ENCODE peak calls at places on chromosome 4, in four cellular contexts. Q is H9, W is IMR-90, Z is neuronal stem cell. U is an unnamed sample.
A peak's percentile ranks its signal among the peaks of the same experiment; 100 is the strongest.

GRCh38 chr4:59247032-59247431 is 1953.1 kb upstream of the ADGRL3 start:
- DNase-seq in Q (no peak), W (no peak), Z (no peak), U (no peak)

GRCh38 chr4:43898836-43899235 is 549.8 kb downstream of the KCTD8 start:
- DNase-seq in Q (no peak), W (no peak), Z (no peak), U (no peak)

GRCh38 chr4:70511365-70511764 is 7.0 kb upstream of the AMTN start:
- DNase-seq in Q (no peak), W (no peak), Z (no peak), U (no peak)

GRCh38 chr4:176735300-176735699 is 57.4 kb downstream of the VEGFC start:
- DNase-seq in Q (no peak), W (peak; percentile 88), Z (no peak), U (no peak)

GRCh38 chr4:178083968-178084367 is 641.7 kb upstream of the AGA start:
- DNase-seq in Q (no peak), W (no peak), Z (no peak), U (no peak)

GRCh38 chr4:95830647-95831046 is 9.2 kb upstream of the PDHA2 start:
- DNase-seq in Q (no peak), W (no peak), Z (no peak), U (no peak)

GRCh38 chr4:85149656-85150055 is 183.2 kb upstream of the WDFY3 start:
- DNase-seq in Q (no peak), W (peak; percentile 4), Z (no peak), U (no peak)

GRCh38 chr4:129394635-129395034 is 298.7 kb downstream of the C4orf33 start:
- DNase-seq in Q (no peak), W (no peak), Z (no peak), U (no peak)

GRCh38 chr4:165327211-165328100 is at the start of gene MSMO1:
- DNase-seq in Q (peak; percentile 100), W (peak; percentile 99), Z (peak; percentile 97), U (peak; percentile 100)

GRCh38 chr4:1010522-1011021 is 854 bp upstream of the FGFRL1 start:
- DNase-seq in Q (peak; percentile 62), W (peak; percentile 68), Z (no peak), U (peak; percentile 59)

GRCh38 chr4:124105212-124105611 is 607.3 kb downstream of the ANKRD50 start:
- DNase-seq in Q (no peak), W (peak; percentile 22), Z (no peak), U (peak; percentile 7)

GRCh38 chr4:41814565-41814964 is 66.0 kb upstream of the PHOX2B start:
- DNase-seq in Q (peak; percentile 66), W (peak; percentile 21), Z (no peak), U (peak; percentile 70)

GRCh38 chr4:168981460-168981859 is 28.6 kb downstream of the CBR4 start:
- DNase-seq in Q (no peak), W (peak; percentile 60), Z (no peak), U (no peak)

GRCh38 chr4:67020079-67020807 is 525.1 kb downstream of the CENPC start:
- DNase-seq in Q (no peak), W (no peak), Z (no peak), U (peak; percentile 38)

GRCh38 chr4:126530996-126531585 is 1101.7 kb upstream of the INTU start:
- DNase-seq in Q (no peak), W (peak; percentile 2), Z (no peak), U (no peak)

GRCh38 chr4:83150563-83151330 is 36.2 kb upstream of the PLAC8 start:
- DNase-seq in Q (no peak), W (no peak), Z (no peak), U (no peak)

GRCh38 chr4:119103263-119103662 is 32.4 kb upstream of the MYOZ2 start:
- DNase-seq in Q (no peak), W (peak; percentile 99), Z (no peak), U (peak; percentile 98)

GRCh38 chr4:25993564-25994185 is 79.7 kb downstream of the SMIM20 start:
- DNase-seq in Q (peak; percentile 99), W (no peak), Z (peak; percentile 75), U (peak; percentile 100)

GRCh38 chr4:139986621-139987510 is 167.1 kb downstream of the MAML3 start:
- DNase-seq in Q (no peak), W (peak; percentile 28), Z (no peak), U (no peak)

GRCh38 chr4:39636786-39637185 is 1.9 kb downstream of the SMIM14 start:
- DNase-seq in Q (no peak), W (peak; percentile 31), Z (no peak), U (no peak)

GRCh38 chr4:7021930-7022658 is 21.1 kb upstream of the TADA2B start:
- DNase-seq in Q (no peak), W (peak; percentile 89), Z (no peak), U (no peak)

GRCh38 chr4:171538601-171539100 is 274.6 kb upstream of the GALNTL6 start:
- DNase-seq in Q (no peak), W (no peak), Z (no peak), U (no peak)

GRCh38 chr4:118352843-118353373 is at the start of gene PRSS12:
- DNase-seq in Q (peak; percentile 86), W (peak; percentile 75), Z (peak; percentile 77), U (peak; percentile 89)

GRCh38 chr4:176726803-176727202 is 65.9 kb downstream of the VEGFC start:
- DNase-seq in Q (no peak), W (peak; percentile 97), Z (no peak), U (no peak)

GRCh38 chr4:1012031-1012739 is 759 bp downstream of the FGFRL1 start:
- DNase-seq in Q (no peak), W (no peak), Z (no peak), U (peak; percentile 82)

GRCh38 chr4:26252349-26252748 is 68.5 kb upstream of the RBPJ start:
- DNase-seq in Q (no peak), W (no peak), Z (no peak), U (peak; percentile 20)

GRCh38 chr4:165410214-165410613 is 31.4 kb downstream of the CPE start:
- DNase-seq in Q (no peak), W (no peak), Z (no peak), U (no peak)

GRCh38 chr4:2637956-2638552 is 101.6 kb downstream of the FAM193A start:
- DNase-seq in Q (no peak), W (no peak), Z (no peak), U (no peak)

GRCh38 chr4:109465065-109465464 is 31.4 kb downstream of the SEC24B start:
- DNase-seq in Q (no peak), W (no peak), Z (no peak), U (no peak)

GRCh38 chr4:100340534-100341364 is 150.5 kb upstream of the DDIT4L start:
- DNase-seq in Q (no peak), W (peak; percentile 74), Z (no peak), U (no peak)

GRCh38 chr4:13641084-13641483 is 13.6 kb upstream of the BOD1L1 start:
- DNase-seq in Q (no peak), W (no peak), Z (no peak), U (no peak)

GRCh38 chr4:681736-682451 is 7.1 kb downstream of the SLC49A3 start:
- DNase-seq in Q (peak; percentile 70), W (no peak), Z (no peak), U (no peak)

GRCh38 chr4:86185659-86186058 is 174.2 kb downstream of the MAPK10 start:
- DNase-seq in Q (no peak), W (no peak), Z (no peak), U (no peak)

GRCh38 chr4:167587361-167587760 is 353.1 kb upstream of the SPOCK3 start:
- DNase-seq in Q (no peak), W (no peak), Z (no peak), U (no peak)

GRCh38 chr4:87734084-87734483 is 65.3 kb upstream of the IBSP start:
- DNase-seq in Q (no peak), W (no peak), Z (no peak), U (peak; percentile 8)

GRCh38 chr4:68283714-68284113 is 38.2 kb upstream of the TMPRSS11B start:
- DNase-seq in Q (no peak), W (no peak), Z (no peak), U (peak; percentile 78)

GRCh38 chr4:68288046-68288740 is 42.7 kb upstream of the TMPRSS11B start:
- DNase-seq in Q (no peak), W (no peak), Z (no peak), U (peak; percentile 46)

GRCh38 chr4:68278045-68278444 is 32.6 kb upstream of the TMPRSS11B start:
- DNase-seq in Q (no peak), W (no peak), Z (no peak), U (no peak)

DNA sequence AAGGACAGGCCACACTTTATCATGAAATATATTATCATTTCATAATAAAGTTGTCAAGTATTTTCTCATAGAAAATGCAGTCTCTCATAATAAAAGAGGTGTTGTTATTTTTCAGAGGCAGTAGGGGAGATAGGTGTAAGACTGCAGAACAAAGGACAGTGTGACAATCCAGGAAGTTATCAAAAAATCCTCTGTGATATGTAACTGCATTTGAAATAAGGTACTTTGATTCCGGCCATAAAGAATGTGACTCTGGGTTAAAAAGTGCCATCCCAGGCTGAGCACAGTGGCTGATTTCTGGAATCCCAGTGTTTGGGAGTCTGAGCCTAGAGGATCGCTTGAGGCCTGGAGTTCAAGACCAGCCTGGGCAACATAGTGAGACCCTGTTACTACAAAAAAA is 37.6 kb upstream of the TMPRSS11B start:
- DNase-seq in Q (no peak), W (no peak), Z (no peak), U (no peak)
- H2AK5ac ChIP-seq in Q (no peak overlapping the region), W (no peak overlapping the region), Z (no peak overlapping the region), U (no peak overlapping the region)

GRCh38 chr4:188661502-188661901 is 522.3 kb downstream of the TRIML1 start:
- DNase-seq in Q (no peak), W (peak; percentile 48), Z (no peak), U (no peak)

GRCh38 chr4:188660796-188661195 is 521.6 kb downstream of the TRIML1 start:
- DNase-seq in Q (no peak), W (no peak), Z (no peak), U (no peak)

GRCh38 chr4:188658958-188659522 is 519.8 kb downstream of the TRIML1 start:
- DNase-seq in Q (peak; percentile 76), W (no peak), Z (no peak), U (peak; percentile 21)

DNA sequence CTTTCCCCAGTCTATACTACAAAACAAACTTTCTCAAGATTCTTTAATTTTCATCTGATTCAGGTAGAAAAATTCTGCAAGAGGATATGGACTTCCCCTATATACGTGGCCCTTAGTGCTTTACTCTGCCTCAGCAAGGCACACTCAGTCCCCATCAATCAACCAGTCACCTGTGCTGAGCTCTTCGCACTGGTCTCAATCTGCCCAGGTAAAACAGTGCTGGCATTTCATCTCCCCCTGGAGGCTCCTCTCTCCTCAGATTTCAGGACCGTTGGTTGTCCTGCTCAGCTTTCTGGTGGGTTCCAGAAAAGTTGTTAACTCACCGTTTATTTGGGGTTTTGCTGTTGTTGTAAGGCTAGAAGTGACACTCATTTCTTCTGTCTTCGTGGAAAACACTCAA is 518.1 kb downstream of the TRIML1 start:
- DNase-seq in Q (no peak), W (no peak), Z (no peak), U (no peak)
- H2AK5ac ChIP-seq in Q (no peak overlapping the region), W (no peak overlapping the region), Z (no peak overlapping the region), U (no peak overlapping the region)

GRCh38 chr4:56435001-56435747 is at the start of gene PPAT:
- DNase-seq in Q (peak; percentile 98), W (peak; percentile 95), Z (peak; percentile 99), U (peak; percentile 99)
- H2AK5ac ChIP-seq in Q (no peak within 1 kb of the TSS), W (peak within 1 kb of the TSS; percentile 89), Z (peak within 1 kb of the TSS; percentile 86), U (no peak within 1 kb of the TSS)

DNA sequence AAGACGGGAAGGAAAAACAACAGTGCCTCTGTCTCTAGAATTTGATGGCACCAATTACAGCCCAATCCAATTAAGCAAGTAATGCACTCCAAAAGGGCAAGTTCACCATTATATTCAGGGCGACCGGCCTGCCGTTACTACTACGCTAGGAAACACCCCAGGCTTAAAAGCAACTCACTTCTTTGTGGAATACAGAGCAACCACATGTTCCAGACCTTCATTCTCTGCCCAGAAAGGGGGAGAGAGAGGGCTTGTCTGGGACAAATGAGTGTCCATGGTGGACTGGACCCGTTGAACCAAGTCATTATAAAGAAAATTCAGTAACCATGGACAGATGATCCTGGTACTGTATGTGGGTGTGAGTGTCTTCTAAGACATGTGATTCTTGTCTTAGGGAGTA is 1.6 kb downstream of the KDR start:
- DNase-seq in Q (no peak), W (no peak), Z (no peak), U (peak; percentile 10)
- H2AK5ac ChIP-seq in Q (no peak overlapping the region), W (no peak overlapping the region), Z (no peak overlapping the region), U (no peak overlapping the region)